ENCODE peak calls at places on chromosome X, in six cellular contexts. I is epithelial cell of esophagus; U is stimulated activated CD4-positive, alpha-beta T cell treated with anti-CD3 and anti-CD28 coated beads, Interleukin-4, amount 100 ng/mL, for 1 hour; F is GM12864; R is fibroblast of lung; L is endodermal cell. D is an unnamed sample.

GRCh38 chrX:123422875-123423274 is 238.8 kb downstream of the GRIA3 start:
- DNase-seq in I (peak), F (no peak), L (peak), U (no peak), R (peak), D (no peak)

GRCh38 chrX:37883196-37883595 is 35.8 kb upstream of the DYNLT3 start:
- DNase-seq in R (no peak), I (peak), F (no peak), L (no peak), U (no peak), D (no peak)

GRCh38 chrX:140572724-140573123 is 67.9 kb upstream of the SOX3 start:
- DNase-seq in I (peak), F (peak), L (peak), U (no peak), R (peak), D (peak)

GRCh38 chrX:150897371-150898319 is 823 bp downstream of the CD99L2 start:
- DNase-seq in U (peak), F (no peak), L (peak), R (peak), I (peak), D (peak)

GRCh38 chrX:112889400-112889799 is 48.8 kb upstream of the AMOT start:
- DNase-seq in R (no peak), F (no peak), U (no peak), I (no peak), L (no peak), D (no peak)

GRCh38 chrX:124455966-124456365 is 109.6 kb downstream of the SH2D1A start:
- DNase-seq in L (no peak), R (no peak), F (no peak), U (no peak), I (peak), D (no peak)

GRCh38 chrX:132909643-132910042 is 48.8 kb downstream of the HS6ST2 start:
- DNase-seq in U (no peak), I (peak), R (peak), L (no peak), F (no peak), D (no peak)

GRCh38 chrX:56281789-56282188 is 49.6 kb downstream of the KLF8 start:
- DNase-seq in U (no peak), F (no peak), I (peak), L (no peak), R (peak), D (no peak)

GRCh38 chrX:131763674-131764073 is 219.8 kb downstream of the OR13H1 start:
- DNase-seq in F (no peak), I (no peak), U (no peak), L (no peak), R (no peak), D (no peak)

GRCh38 chrX:47483310-47484268 is 567 bp upstream of the ZNF41 start:
- DNase-seq in R (peak), L (peak), U (no peak), F (no peak), I (peak), D (no peak)

GRCh38 chrX:123814343-123814742 is 45.5 kb upstream of the XIAP start:
- DNase-seq in I (peak), F (no peak), U (no peak), R (no peak), L (no peak), D (no peak)

GRCh38 chrX:9163153-9163790 is 129.3 kb upstream of the FAM9B start:
- DNase-seq in F (no peak), U (no peak), R (peak), I (peak), L (no peak), D (peak)

GRCh38 chrX:46376246-46376885 is 168.9 kb downstream of the ZNF674 start:
- DNase-seq in U (peak), I (peak), F (no peak), L (peak), R (peak), D (no peak)

GRCh38 chrX:40173662-40174593 is 76.2 kb upstream of the BCOR start:
- DNase-seq in I (no peak), U (peak), L (peak), F (no peak), R (no peak), D (peak)

GRCh38 chrX:148574247-148574973 is 74.0 kb downstream of the AFF2 start:
- DNase-seq in F (no peak), U (no peak), I (peak), R (no peak), L (no peak), D (no peak)

GRCh38 chrX:96181571-96181970 is 503.1 kb upstream of the DIAPH2 start:
- DNase-seq in F (no peak), R (no peak), U (no peak), I (no peak), L (peak), D (no peak)

GRCh38 chrX:69232945-69233344 is 67.7 kb upstream of the PJA1 start:
- DNase-seq in U (no peak), R (no peak), F (no peak), L (no peak), I (peak), D (no peak)

GRCh38 chrX:83916525-83916924 is 55.6 kb downstream of the CYLC1 start:
- DNase-seq in R (no peak), F (no peak), U (no peak), L (peak), I (peak), D (no peak)

GRCh38 chrX:46268429-46268828 is 276.8 kb downstream of the ZNF674 start:
- DNase-seq in R (peak), F (no peak), U (no peak), I (peak), L (no peak), D (no peak)

GRCh38 chrX:103791233-103791632 is 14.6 kb downstream of the PLP1 start:
- DNase-seq in I (no peak), U (no peak), F (no peak), R (no peak), L (peak), D (no peak)

GRCh38 chrX:133653363-133653762 is 238.1 kb upstream of the GPC4 start:
- DNase-seq in I (peak), R (no peak), L (no peak), F (no peak), U (no peak), D (no peak)

GRCh38 chrX:153539171-153539978 is 21.9 kb downstream of the ATP2B3 start:
- DNase-seq in I (peak), L (peak), R (peak), F (no peak), U (peak), D (peak)

GRCh38 chrX:85544609-85545008 is 165.1 kb upstream of the POF1B start:
- DNase-seq in R (peak), U (no peak), F (no peak), I (no peak), L (no peak), D (no peak)

GRCh38 chrX:153767674-153768055 is 3.6 kb downstream of the PLXNB3 start:
- DNase-seq in I (no peak), F (no peak), L (no peak), R (no peak), U (no peak), D (no peak)

GRCh38 chrX:136850441-136851175 is 29.9 kb downstream of the RBMX start:
- DNase-seq in U (no peak), F (no peak), I (no peak), L (no peak), R (peak), D (no peak)

GRCh38 chrX:151098996-151099395 is 77.4 kb upstream of the GPR50 start:
- DNase-seq in L (no peak), R (no peak), F (no peak), U (no peak), I (no peak), D (no peak)

GRCh38 chrX:13697976-13698375 is 9.0 kb downstream of the RAB9A start:
- DNase-seq in R (no peak), F (no peak), I (no peak), L (no peak), U (no peak), D (no peak)